ENCODE peak calls at places on chromosome 14, in six cellular contexts. One of them, this sample, is unnamed.

GRCh38 chr14:65223636-65224035 is 121.3 kb upstream of the MAX start:
- DNase-seq in tibial nerve: no peak
- DNase-seq in pancreas: no peak
- DNase-seq in aorta: no peak
- DNase-seq in suprapubic skin: no peak
- DNase-seq in neuronal stem cell: no peak
- DNase-seq in this sample: no peak

GRCh38 chr14:56580317-56580711 is 716 bp downstream of the TMEM260 start:
- DNase-seq in tibial nerve: no peak
- DNase-seq in pancreas: no peak
- DNase-seq in aorta: no peak
- DNase-seq in suprapubic skin: no peak
- DNase-seq in neuronal stem cell: no peak
- DNase-seq in this sample: no peak

GRCh38 chr14:35362441-35362840 is 42.1 kb downstream of the NFKBIA start:
- DNase-seq in tibial nerve: no peak
- DNase-seq in pancreas: no peak
- DNase-seq in aorta: peak; percentile 22
- DNase-seq in suprapubic skin: no peak
- DNase-seq in neuronal stem cell: no peak
- DNase-seq in this sample: no peak

GRCh38 chr14:61153436-61153835 is 127.7 kb downstream of the TMEM30B start:
- DNase-seq in tibial nerve: no peak
- DNase-seq in pancreas: no peak
- DNase-seq in aorta: no peak
- DNase-seq in suprapubic skin: no peak
- DNase-seq in neuronal stem cell: no peak
- DNase-seq in this sample: no peak

GRCh38 chr14:23719225-23719985 is 83.2 kb downstream of the DHRS2 start:
- DNase-seq in tibial nerve: no peak
- DNase-seq in pancreas: no peak
- DNase-seq in aorta: no peak
- DNase-seq in suprapubic skin: no peak
- DNase-seq in neuronal stem cell: no peak
- DNase-seq in this sample: no peak

GRCh38 chr14:65720743-65721142 is 308.2 kb downstream of the FUT8 start:
- DNase-seq in tibial nerve: no peak
- DNase-seq in pancreas: no peak
- DNase-seq in aorta: no peak
- DNase-seq in suprapubic skin: no peak
- DNase-seq in neuronal stem cell: no peak
- DNase-seq in this sample: no peak

GRCh38 chr14:104393898-104394605 is 185.5 kb upstream of the C14orf180 start:
- DNase-seq in tibial nerve: peak; percentile 21
- DNase-seq in pancreas: no peak
- DNase-seq in aorta: peak; percentile 66
- DNase-seq in suprapubic skin: peak; percentile 75
- DNase-seq in neuronal stem cell: no peak
- DNase-seq in this sample: peak; percentile 78

GRCh38 chr14:44657688-44658388 is 150.8 kb upstream of the FSCB start:
- DNase-seq in tibial nerve: no peak
- DNase-seq in pancreas: no peak
- DNase-seq in aorta: no peak
- DNase-seq in suprapubic skin: no peak
- DNase-seq in neuronal stem cell: peak; percentile 20
- DNase-seq in this sample: no peak

GRCh38 chr14:31271648-31272047 is 64.1 kb upstream of the HECTD1 start:
- DNase-seq in tibial nerve: no peak
- DNase-seq in pancreas: no peak
- DNase-seq in aorta: no peak
- DNase-seq in suprapubic skin: no peak
- DNase-seq in neuronal stem cell: no peak
- DNase-seq in this sample: no peak

GRCh38 chr14:102510616-102511520 is 1.3 kb upstream of the ANKRD9 start:
- DNase-seq in tibial nerve: no peak
- DNase-seq in pancreas: no peak
- DNase-seq in aorta: no peak
- DNase-seq in suprapubic skin: no peak
- DNase-seq in neuronal stem cell: peak; percentile 70
- DNase-seq in this sample: no peak

GRCh38 chr14:95117937-95118726 is 39.2 kb downstream of the DICER1 start:
- DNase-seq in tibial nerve: no peak
- DNase-seq in pancreas: no peak
- DNase-seq in aorta: no peak
- DNase-seq in suprapubic skin: no peak
- DNase-seq in neuronal stem cell: no peak
- DNase-seq in this sample: no peak

DNA sequence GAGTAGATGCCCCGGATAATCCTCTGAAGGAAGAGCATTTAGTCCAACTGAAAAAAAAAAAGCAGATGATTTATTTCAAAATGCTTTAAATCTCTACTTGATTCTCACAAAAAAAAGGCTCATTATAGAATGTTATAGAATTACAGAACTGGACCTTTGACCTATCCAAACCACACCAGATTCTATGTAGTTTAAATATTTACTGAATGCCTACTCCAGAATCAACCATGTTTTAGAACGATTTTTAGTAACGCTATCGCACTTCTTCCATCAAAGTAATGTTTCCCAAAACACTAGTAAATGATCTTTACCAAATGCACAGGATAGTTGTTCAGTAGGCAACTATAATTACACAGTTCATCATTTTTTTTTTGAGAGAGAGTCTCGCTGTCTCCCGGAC is 2.6 kb downstream of the RPS29 start:
- DNase-seq in tibial nerve: no peak
- DNase-seq in pancreas: no peak
- DNase-seq in aorta: no peak
- DNase-seq in suprapubic skin: no peak
- DNase-seq in neuronal stem cell: no peak
- DNase-seq in this sample: no peak
- H3K4me1 ChIP-seq in tibial nerve: no peaks in the 10 kb centered on the region
- H3K4me1 ChIP-seq in pancreas: peaks cover 19% of the 10 kb centered on the region
- H3K4me1 ChIP-seq in aorta: no peaks in the 10 kb centered on the region
- H3K4me1 ChIP-seq in suprapubic skin: peaks cover 31% of the 10 kb centered on the region
- H3K4me1 ChIP-seq in neuronal stem cell: peaks cover 7% of the 10 kb centered on the region
- H3K4me1 ChIP-seq in this sample: peaks cover 23% of the 10 kb centered on the region

GRCh38 chr14:80978403-80978802 is 23.0 kb downstream of the TSHR start:
- DNase-seq in tibial nerve: no peak
- DNase-seq in pancreas: no peak
- DNase-seq in aorta: no peak
- DNase-seq in suprapubic skin: no peak
- DNase-seq in neuronal stem cell: no peak
- DNase-seq in this sample: no peak

GRCh38 chr14:80973918-80974317 is 18.5 kb downstream of the TSHR start:
- DNase-seq in tibial nerve: no peak
- DNase-seq in pancreas: no peak
- DNase-seq in aorta: no peak
- DNase-seq in suprapubic skin: no peak
- DNase-seq in neuronal stem cell: no peak
- DNase-seq in this sample: no peak

GRCh38 chr14:80977103-80977728 is 21.8 kb downstream of the TSHR start:
- DNase-seq in tibial nerve: no peak
- DNase-seq in pancreas: no peak
- DNase-seq in aorta: no peak
- DNase-seq in suprapubic skin: no peak
- DNase-seq in neuronal stem cell: no peak
- DNase-seq in this sample: no peak

GRCh38 chr14:80979951-80980350 is 24.5 kb downstream of the TSHR start:
- DNase-seq in tibial nerve: no peak
- DNase-seq in pancreas: no peak
- DNase-seq in aorta: no peak
- DNase-seq in suprapubic skin: no peak
- DNase-seq in neuronal stem cell: no peak
- DNase-seq in this sample: no peak

DNA sequence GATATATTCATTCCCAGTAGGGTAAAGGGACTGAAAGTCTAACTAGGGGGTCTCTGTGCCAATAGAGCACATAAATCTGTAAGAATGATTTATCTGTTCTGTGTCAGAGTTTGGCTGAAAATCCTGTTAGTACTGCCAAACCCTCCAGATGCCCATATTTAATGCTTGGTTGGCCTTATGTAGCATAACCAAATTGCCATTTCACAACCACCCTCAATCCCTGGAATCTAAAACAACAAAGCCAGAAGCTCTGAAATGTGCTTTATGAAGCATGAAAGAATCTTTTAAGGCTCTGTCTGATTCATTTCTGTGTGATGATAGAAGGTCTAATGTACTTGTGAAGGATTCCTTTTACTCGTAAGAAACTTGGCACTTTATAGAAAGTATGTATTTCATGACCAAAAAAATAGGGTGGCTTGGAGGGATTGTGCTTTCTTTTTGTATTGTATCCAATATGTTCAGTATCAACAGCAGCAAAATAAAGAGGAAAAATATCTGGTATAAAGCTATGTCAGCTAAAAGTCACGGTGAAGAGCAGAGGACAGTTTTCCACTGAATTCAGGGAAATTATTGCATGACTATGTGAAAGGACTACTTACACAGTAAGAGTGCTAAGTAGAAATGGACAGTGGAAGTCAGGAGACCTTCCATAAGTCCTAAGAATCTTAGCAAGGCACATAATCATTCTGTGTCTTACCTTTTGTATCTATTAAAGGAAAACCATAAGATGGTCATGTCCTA is 19.1 kb downstream of the TSHR start:
- DNase-seq in tibial nerve: no peak
- DNase-seq in pancreas: no peak
- DNase-seq in aorta: no peak
- DNase-seq in suprapubic skin: no peak
- DNase-seq in neuronal stem cell: no peak
- DNase-seq in this sample: no peak
- H3K27ac ChIP-seq in tibial nerve: no peak overlapping the region
- H3K27ac ChIP-seq in pancreas: no peak overlapping the region
- H3K27ac ChIP-seq in aorta: no peak overlapping the region
- H3K27ac ChIP-seq in suprapubic skin: no peak overlapping the region
- H3K27ac ChIP-seq in neuronal stem cell: no peak overlapping the region
- H3K27ac ChIP-seq in this sample: no peak overlapping the region

DNA sequence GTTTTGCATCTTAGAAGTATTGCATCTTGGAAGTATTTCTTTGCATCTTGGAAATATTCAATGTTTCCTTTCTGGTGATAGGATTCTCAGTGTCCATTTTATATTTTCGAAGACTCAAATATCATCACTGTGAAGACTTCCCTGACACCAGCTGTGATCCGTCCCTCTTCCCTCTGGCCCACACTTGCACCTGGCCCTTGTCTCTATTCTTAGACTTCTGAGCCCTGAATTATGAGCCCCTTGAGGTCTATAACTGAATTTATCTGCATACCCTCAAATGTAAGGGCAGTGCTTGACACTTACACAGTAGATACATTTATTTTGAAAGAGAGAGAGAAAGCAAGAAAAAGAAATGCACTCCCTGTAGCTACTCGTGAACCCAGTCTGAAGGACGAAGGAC is 376.7 kb downstream of the ZFP36L1 start:
- DNase-seq in tibial nerve: no peak
- DNase-seq in pancreas: no peak
- DNase-seq in aorta: no peak
- DNase-seq in suprapubic skin: no peak
- DNase-seq in neuronal stem cell: no peak
- DNase-seq in this sample: no peak
- H3K4me1 ChIP-seq in tibial nerve: no peaks in the 10 kb centered on the region
- H3K4me1 ChIP-seq in pancreas: no peaks in the 10 kb centered on the region
- H3K4me1 ChIP-seq in aorta: no peaks in the 10 kb centered on the region
- H3K4me1 ChIP-seq in suprapubic skin: peaks cover 29% of the 10 kb centered on the region
- H3K4me1 ChIP-seq in neuronal stem cell: peaks cover 5% of the 10 kb centered on the region
- H3K4me1 ChIP-seq in this sample: peaks cover 24% of the 10 kb centered on the region

DNA sequence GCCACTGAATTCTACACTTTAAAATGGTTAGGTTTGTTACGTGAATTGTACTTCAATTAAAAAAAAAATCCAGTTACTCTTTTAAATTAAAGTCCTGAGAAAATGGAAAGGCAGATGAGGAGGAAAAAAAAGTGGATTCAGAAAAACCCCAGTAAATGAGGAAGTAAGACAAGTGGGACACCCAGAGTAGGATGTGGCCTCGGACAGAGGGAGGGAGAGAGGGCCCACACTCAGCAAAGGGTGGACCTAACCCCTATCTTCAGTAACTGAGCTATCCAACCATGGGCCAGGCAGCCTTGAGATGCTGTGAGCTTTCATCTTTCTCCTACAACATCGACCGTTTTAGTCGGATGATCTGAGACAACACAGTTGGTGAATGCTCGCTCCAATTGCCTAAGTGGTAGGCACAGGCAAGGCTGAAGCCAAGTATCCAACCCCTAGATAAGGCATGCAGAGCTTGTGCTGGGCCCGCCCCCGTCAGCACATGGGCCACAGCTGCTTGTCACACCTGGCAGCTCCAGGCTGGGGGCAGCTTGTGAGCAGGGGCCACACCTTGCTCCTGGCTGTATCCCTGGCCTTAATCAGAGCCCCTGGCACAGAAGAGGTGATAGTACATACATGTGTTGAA is 142.1 kb downstream of the TTC7B start:
- DNase-seq in tibial nerve: no peak
- DNase-seq in pancreas: no peak
- DNase-seq in aorta: no peak
- DNase-seq in suprapubic skin: no peak
- DNase-seq in neuronal stem cell: no peak
- DNase-seq in this sample: no peak
- H3K27ac ChIP-seq in tibial nerve: no peak overlapping the region
- H3K27ac ChIP-seq in pancreas: no peak overlapping the region
- H3K27ac ChIP-seq in aorta: peak overlapping the region; percentile 80
- H3K27ac ChIP-seq in suprapubic skin: no peak overlapping the region
- H3K27ac ChIP-seq in neuronal stem cell: no peak overlapping the region
- H3K27ac ChIP-seq in this sample: peak overlapping the region; percentile 69

This sample was measured in heart right ventricle.